ENCODE peak calls at places on chromosomes 11 and 22, in nine cellular contexts. X is WERI-Rb-1, D is kidney epithelial cell, O is body of pancreas, M is nephron progenitor cell, W is A549, P is heart right ventricle, U is AG04449, V is astrocyte of the cerebellum. N is an unnamed sample.

GRCh38 chr11:42770444-42771065 is 541.2 kb upstream of the API5 start:
- DNase-seq in X (peak; percentile 12), D (no peak), O (peak; percentile 16), M (peak; percentile 32), W (peak; percentile 28), P (no peak), U (no peak), V (no peak), N (no peak)

GRCh38 chr22:40240671-40241070 is 62.9 kb downstream of the TNRC6B start:
- DNase-seq in X (no peak), D (peak; percentile 18), O (no peak), M (no peak), W (no peak), P (no peak), U (no peak), V (no peak), N (no peak)

GRCh38 chr11:128764617-128765095 is 70.8 kb downstream of the FLI1 start:
- DNase-seq in X (no peak), D (no peak), O (peak; percentile 82), M (no peak), W (no peak), P (no peak), U (no peak), V (no peak), N (no peak)

GRCh38 chr22:30043181-30043580 is 37.1 kb upstream of the HORMAD2 start:
- DNase-seq in X (no peak), D (no peak), O (no peak), M (no peak), W (no peak), P (no peak), U (no peak), V (no peak), N (no peak)

GRCh38 chr11:36744375-36745168 is 146.5 kb upstream of the RAG2 start:
- DNase-seq in X (peak; percentile 85), D (peak; percentile 1), O (peak; percentile 79), M (peak; percentile 82), W (peak; percentile 73), P (peak; percentile 57), U (no peak), V (peak; percentile 13), N (peak; percentile 72)

GRCh38 chr11:124900464-124900863 is 2.8 kb upstream of the ROBO4 start:
- DNase-seq in X (no peak), D (peak; percentile 39), O (no peak), M (no peak), W (peak; percentile 49), P (peak; percentile 54), U (no peak), V (peak; percentile 50), N (peak; percentile 44)

GRCh38 chr11:37560346-37560745 is 962.3 kb upstream of the RAG2 start:
- DNase-seq in X (no peak), D (peak; percentile 34), O (no peak), M (no peak), W (no peak), P (no peak), U (no peak), V (no peak), N (no peak)

GRCh38 chr11:10604340-10604748 is 35.9 kb upstream of the LYVE1 start:
- DNase-seq in X (no peak), D (no peak), O (peak; percentile 59), M (no peak), W (no peak), P (no peak), U (no peak), V (no peak), N (no peak)

GRCh38 chr11:115267871-115268270 is 236.3 kb downstream of the CADM1 start:
- DNase-seq in X (no peak), D (no peak), O (no peak), M (no peak), W (no peak), P (no peak), U (peak; percentile 16), V (no peak), N (no peak)

GRCh38 chr11:126405374-126405773 is 49.9 kb downstream of the ST3GAL4 start:
- DNase-seq in X (no peak), D (no peak), O (no peak), M (no peak), W (no peak), P (no peak), U (no peak), V (no peak), N (no peak)

GRCh38 chr22:18078329-18079041 is 695 bp downstream of the PEX26 start:
- DNase-seq in X (peak; percentile 29), D (no peak), O (peak; percentile 64), M (peak; percentile 33), W (peak; percentile 25), P (no peak), U (no peak), V (no peak), N (no peak)

GRCh38 chr11:46659908-46660307 is 40.5 kb downstream of the ARHGAP1 start:
- DNase-seq in X (no peak), D (no peak), O (no peak), M (no peak), W (no peak), P (no peak), U (peak; percentile 70), V (peak; percentile 62), N (no peak)

GRCh38 chr11:2532704-2533641 is 88.2 kb downstream of the KCNQ1 start:
- DNase-seq in X (peak; percentile 96), D (peak; percentile 56), O (peak; percentile 92), M (peak; percentile 99), W (peak; percentile 95), P (peak; percentile 89), U (peak; percentile 28), V (peak; percentile 86), N (peak; percentile 97)

GRCh38 chr22:26893711-26894110 is 236.3 kb downstream of the MIAT start:
- DNase-seq in X (no peak), D (no peak), O (no peak), M (no peak), W (no peak), P (no peak), U (no peak), V (no peak), N (peak; percentile 20)

GRCh38 chr22:46055176-46055850 is 78.4 kb upstream of the WNT7B start:
- DNase-seq in X (no peak), D (no peak), O (peak; percentile 66), M (no peak), W (no peak), P (no peak), U (no peak), V (no peak), N (no peak)

GRCh38 chr22:46054878-46055158 is 77.9 kb upstream of the WNT7B start:
- DNase-seq in X (no peak), D (no peak), O (no peak), M (no peak), W (no peak), P (no peak), U (no peak), V (no peak), N (no peak)

GRCh38 chr22:46056169-46057041 is 79.4 kb upstream of the WNT7B start:
- DNase-seq in X (no peak), D (no peak), O (peak; percentile 41), M (no peak), W (no peak), P (no peak), U (no peak), V (no peak), N (no peak)

GRCh38 chr22:46057206-46057605 is 80.2 kb upstream of the WNT7B start:
- DNase-seq in X (no peak), D (no peak), O (peak; percentile 24), M (no peak), W (no peak), P (no peak), U (no peak), V (no peak), N (no peak)

DNA sequence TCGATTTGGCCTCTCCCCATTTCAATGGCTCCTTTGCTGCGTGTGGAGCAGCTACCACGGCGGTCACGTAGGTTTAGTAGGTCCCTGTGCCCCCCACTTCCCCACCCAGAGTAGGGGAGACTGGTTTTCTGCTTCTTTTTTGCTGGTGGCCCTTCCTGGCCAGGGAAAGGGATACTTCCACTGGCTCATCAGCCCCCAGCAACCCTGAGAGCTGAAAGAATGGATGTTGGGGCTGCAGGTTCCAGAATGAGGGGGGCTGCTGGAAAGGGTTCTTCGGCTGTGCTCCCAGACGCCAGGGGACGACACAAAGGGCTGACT is 78.8 kb upstream of the WNT7B start:
- DNase-seq in X (no peak), D (no peak), O (no peak), M (no peak), W (no peak), P (no peak), U (no peak), V (no peak), N (no peak)
- TF ChIP-seq CTCF in X (no peak), D (no peak), O (no peak), M (no peak), W (no peak), P (no peak), U (no peak), V (peak; percentile 9), N (no peak)

GRCh38 chr11:12088531-12088930 is 21.9 kb upstream of the MICAL2 start:
- DNase-seq in X (no peak), D (no peak), O (no peak), M (no peak), W (no peak), P (no peak), U (no peak), V (no peak), N (no peak)

GRCh38 chr11:12088047-12088481 is 22.3 kb upstream of the MICAL2 start:
- DNase-seq in X (peak; percentile 75), D (no peak), O (no peak), M (no peak), W (peak; percentile 82), P (peak; percentile 75), U (peak; percentile 61), V (no peak), N (no peak)

GRCh38 chr11:12086271-12087074 is 23.9 kb upstream of the MICAL2 start:
- DNase-seq in X (peak; percentile 74), D (peak; percentile 94), O (peak; percentile 44), M (no peak), W (peak; percentile 92), P (peak; percentile 76), U (peak; percentile 98), V (peak; percentile 68), N (no peak)

GRCh38 chr11:12085371-12086251 is 24.8 kb upstream of the MICAL2 start:
- DNase-seq in X (no peak), D (no peak), O (no peak), M (no peak), W (peak; percentile 75), P (no peak), U (no peak), V (no peak), N (no peak)

GRCh38 chr11:12087075-12087775 is 23.2 kb upstream of the MICAL2 start:
- DNase-seq in X (peak; percentile 24), D (no peak), O (no peak), M (no peak), W (peak; percentile 81), P (no peak), U (no peak), V (no peak), N (no peak)
- TF ChIP-seq CTCF in X (no peak), D (no peak), O (no peak), M (no peak), W (no peak), P (no peak), U (peak; percentile 20), V (peak; percentile 25), N (no peak)

GRCh38 chr11:95788921-95789505 is 569 bp downstream of the FAM76B start:
- DNase-seq in X (peak; percentile 59), D (no peak), O (peak; percentile 10), M (peak; percentile 53), W (peak; percentile 31), P (peak; percentile 6), U (no peak), V (peak; percentile 23), N (peak; percentile 72)
- TF ChIP-seq CTCF in X (peak; percentile 44), D (peak; percentile 37), O (no peak), M (peak; percentile 17), W (no peak), P (no peak), U (peak; percentile 40), V (peak; percentile 57), N (peak; percentile 68)

GRCh38 chr22:20000246-20001081 is 16.2 kb downstream of the ARVCF start:
- DNase-seq in X (peak; percentile 72), D (no peak), O (peak; percentile 36), M (no peak), W (no peak), P (peak; percentile 67), U (no peak), V (no peak), N (no peak)
- TF ChIP-seq CTCF in X (peak; percentile 55), D (no peak), O (no peak), M (no peak), W (no peak), P (no peak), U (no peak), V (no peak), N (no peak)

N was measured in type B pancreatic cell.